ENCODE peak calls at places on chromosomes 11 and 22, in nine cellular contexts. One of them, this sample, is unnamed.

GRCh38 chr11:6626971-6627761 is 7.9 kb upstream of the TPP1 start:
- DNase-seq in SK-N-SH: no peak
- DNase-seq in GM23338: no peak
- DNase-seq in K562: no peak
- DNase-seq in Panc1: no peak
- DNase-seq in HCT116: no peak
- DNase-seq in HL-60: no peak
- DNase-seq in GM12878: no peak
- DNase-seq in A549: no peak
- DNase-seq in this sample: no peak

GRCh38 chr22:19892249-19892879 is 37.7 kb upstream of the GNB1L start:
- DNase-seq in A549: no peak
- DNase-seq in K562: peak; percentile 84
- DNase-seq in Panc1: no peak
- DNase-seq in SK-N-SH: peak; percentile 79
- DNase-seq in GM23338: no peak
- DNase-seq in HCT116: no peak
- DNase-seq in HL-60: no peak
- DNase-seq in GM12878: no peak
- DNase-seq in this sample: peak; percentile 76

GRCh38 chr22:32558681-32559355 is 84.2 kb downstream of the FBXO7 start:
- DNase-seq in HCT116: peak; percentile 75
- DNase-seq in K562: no peak
- DNase-seq in HL-60: no peak
- DNase-seq in GM12878: no peak
- DNase-seq in SK-N-SH: no peak
- DNase-seq in Panc1: peak; percentile 42
- DNase-seq in GM23338: no peak
- DNase-seq in A549: peak; percentile 51
- DNase-seq in this sample: no peak

GRCh38 chr22:31137721-31138120 is 2.6 kb downstream of the PLA2G3 start:
- DNase-seq in A549: no peak
- DNase-seq in GM23338: no peak
- DNase-seq in K562: no peak
- DNase-seq in Panc1: no peak
- DNase-seq in HL-60: no peak
- DNase-seq in SK-N-SH: peak; percentile 11
- DNase-seq in GM12878: no peak
- DNase-seq in HCT116: no peak
- DNase-seq in this sample: no peak

GRCh38 chr11:130272336-130272735 is 42.4 kb downstream of the ZBTB44 start:
- DNase-seq in A549: no peak
- DNase-seq in HL-60: no peak
- DNase-seq in SK-N-SH: no peak
- DNase-seq in GM23338: no peak
- DNase-seq in GM12878: no peak
- DNase-seq in Panc1: no peak
- DNase-seq in K562: no peak
- DNase-seq in HCT116: no peak
- DNase-seq in this sample: no peak

GRCh38 chr11:47536925-47537324 is 16.0 kb downstream of the CELF1 start:
- DNase-seq in GM12878: no peak
- DNase-seq in A549: no peak
- DNase-seq in GM23338: no peak
- DNase-seq in K562: no peak
- DNase-seq in SK-N-SH: no peak
- DNase-seq in HL-60: no peak
- DNase-seq in Panc1: no peak
- DNase-seq in HCT116: no peak
- DNase-seq in this sample: no peak

GRCh38 chr11:69487391-69487790 is 5.9 kb downstream of the LINC01488 start:
- DNase-seq in SK-N-SH: no peak
- DNase-seq in Panc1: no peak
- DNase-seq in GM23338: no peak
- DNase-seq in HL-60: no peak
- DNase-seq in HCT116: no peak
- DNase-seq in GM12878: no peak
- DNase-seq in K562: no peak
- DNase-seq in A549: no peak
- DNase-seq in this sample: no peak

GRCh38 chr11:121535122-121535796 is 82.5 kb upstream of the SORL1-AS1 start:
- DNase-seq in A549: no peak
- DNase-seq in Panc1: no peak
- DNase-seq in GM23338: no peak
- DNase-seq in SK-N-SH: no peak
- DNase-seq in HCT116: no peak
- DNase-seq in GM12878: no peak
- DNase-seq in HL-60: no peak
- DNase-seq in K562: no peak
- DNase-seq in this sample: no peak

GRCh38 chr22:23841736-23842404 is 3.1 kb upstream of the DERL3 start:
- DNase-seq in GM12878: no peak
- DNase-seq in GM23338: peak; percentile 34
- DNase-seq in Panc1: no peak
- DNase-seq in SK-N-SH: peak; percentile 49
- DNase-seq in HCT116: no peak
- DNase-seq in K562: no peak
- DNase-seq in HL-60: no peak
- DNase-seq in A549: no peak
- DNase-seq in this sample: no peak

GRCh38 chr11:57598831-57599155 is 1.3 kb downstream of the SERPING1 start:
- DNase-seq in A549: no peak
- DNase-seq in SK-N-SH: no peak
- DNase-seq in HCT116: no peak
- DNase-seq in HL-60: no peak
- DNase-seq in Panc1: no peak
- DNase-seq in K562: no peak
- DNase-seq in GM23338: no peak
- DNase-seq in GM12878: no peak
- DNase-seq in this sample: no peak

GRCh38 chr11:92401507-92401906 is 176.9 kb downstream of the FAT3 start:
- DNase-seq in HL-60: no peak
- DNase-seq in GM23338: peak; percentile 34
- DNase-seq in GM12878: no peak
- DNase-seq in A549: no peak
- DNase-seq in SK-N-SH: no peak
- DNase-seq in Panc1: no peak
- DNase-seq in HCT116: no peak
- DNase-seq in K562: no peak
- DNase-seq in this sample: no peak

GRCh38 chr22:20761536-20761935 is 12.4 kb upstream of the SERPIND1 start:
- DNase-seq in Panc1: no peak
- DNase-seq in GM12878: no peak
- DNase-seq in A549: no peak
- DNase-seq in SK-N-SH: no peak
- DNase-seq in HL-60: no peak
- DNase-seq in K562: no peak
- DNase-seq in GM23338: no peak
- DNase-seq in HCT116: no peak
- DNase-seq in this sample: no peak

GRCh38 chr11:100876826-100877545 is 189.9 kb downstream of the ARHGAP42 start:
- DNase-seq in HCT116: no peak
- DNase-seq in HL-60: no peak
- DNase-seq in Panc1: no peak
- DNase-seq in GM12878: no peak
- DNase-seq in A549: no peak
- DNase-seq in SK-N-SH: no peak
- DNase-seq in K562: no peak
- DNase-seq in GM23338: peak; percentile 28
- DNase-seq in this sample: no peak

DNA sequence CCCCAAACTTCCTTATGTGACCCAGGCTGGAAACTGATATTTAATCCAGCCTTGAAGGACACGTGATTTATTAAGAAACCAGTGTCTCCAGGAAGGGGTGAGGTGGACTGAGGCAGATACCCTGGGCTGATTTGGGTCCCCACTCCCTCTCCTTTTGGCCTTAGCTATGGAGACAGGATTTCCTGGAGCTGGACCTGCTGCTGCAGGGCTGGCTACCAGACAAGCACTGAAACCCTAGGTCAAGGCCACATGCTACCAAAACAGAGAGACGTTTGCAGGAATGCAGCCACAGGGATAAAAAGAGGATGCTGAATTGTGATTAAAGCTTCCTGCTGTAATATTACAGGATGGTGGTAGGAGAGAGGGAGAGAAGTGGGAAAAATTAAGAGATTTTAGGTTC is 25.4 kb upstream of the FCHSD2 start:
- DNase-seq in A549: no peak
- DNase-seq in HL-60: no peak
- DNase-seq in SK-N-SH: no peak
- DNase-seq in GM12878: no peak
- DNase-seq in K562: no peak
- DNase-seq in Panc1: no peak
- DNase-seq in HCT116: no peak
- DNase-seq in GM23338: no peak
- DNase-seq in this sample: no peak
- TF ChIP-seq REST in A549: no peak
- TF ChIP-seq REST in HL-60: no peak
- TF ChIP-seq REST in SK-N-SH: no peak
- TF ChIP-seq REST in GM12878: no peak
- TF ChIP-seq REST in K562: no peak
- TF ChIP-seq REST in Panc1: no peak
- TF ChIP-seq REST in HCT116: no peak
- TF ChIP-seq REST in GM23338: no peak
- TF ChIP-seq REST in this sample: no peak

DNA sequence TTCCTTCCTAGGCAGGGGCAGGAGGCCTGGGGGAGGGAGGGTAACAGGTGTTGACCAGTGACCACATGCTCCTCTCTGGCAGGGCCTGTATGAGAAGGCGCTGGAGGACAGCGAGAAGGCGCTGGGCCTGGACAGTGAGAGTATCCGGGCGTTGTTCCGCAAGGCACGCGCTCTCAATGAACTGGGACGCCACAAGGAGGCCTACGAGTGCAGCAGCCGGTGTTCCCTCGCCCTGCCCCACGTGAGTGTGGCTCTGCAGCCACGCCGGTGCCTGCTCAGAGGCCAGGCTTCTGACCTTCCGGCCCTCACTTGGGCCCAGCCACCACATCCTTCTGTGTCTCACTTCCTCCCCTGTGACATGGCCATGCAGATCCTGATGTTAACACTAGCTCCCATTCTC is 25.8 kb downstream of the ZC3H7B start:
- DNase-seq in GM12878: no peak
- DNase-seq in Panc1: no peak
- DNase-seq in A549: no peak
- DNase-seq in K562: no peak
- DNase-seq in SK-N-SH: no peak
- DNase-seq in HCT116: no peak
- DNase-seq in GM23338: no peak
- DNase-seq in HL-60: no peak
- DNase-seq in this sample: no peak
- TF ChIP-seq REST in GM12878: no peak
- TF ChIP-seq REST in Panc1: no peak
- TF ChIP-seq REST in A549: no peak
- TF ChIP-seq REST in K562: no peak
- TF ChIP-seq REST in SK-N-SH: no peak
- TF ChIP-seq REST in HCT116: no peak
- TF ChIP-seq REST in GM23338: no peak
- TF ChIP-seq REST in HL-60: no peak
- TF ChIP-seq REST in this sample: no peak

GRCh38 chr11:71931245-71931602 is 2.4 kb downstream of the RNF121 start:
- DNase-seq in Panc1: no peak
- DNase-seq in K562: no peak
- DNase-seq in HL-60: no peak
- DNase-seq in GM12878: peak; percentile 51
- DNase-seq in SK-N-SH: no peak
- DNase-seq in GM23338: no peak
- DNase-seq in A549: no peak
- DNase-seq in HCT116: no peak
- DNase-seq in this sample: no peak

GRCh38 chr11:71930556-71931244 is 1.9 kb downstream of the RNF121 start:
- DNase-seq in GM12878: no peak
- DNase-seq in A549: no peak
- DNase-seq in HCT116: no peak
- DNase-seq in Panc1: no peak
- DNase-seq in K562: no peak
- DNase-seq in GM23338: no peak
- DNase-seq in SK-N-SH: no peak
- DNase-seq in HL-60: no peak
- DNase-seq in this sample: no peak

GRCh38 chr11:71929491-71929890 is 645 bp downstream of the RNF121 start:
- DNase-seq in A549: no peak
- DNase-seq in HCT116: no peak
- DNase-seq in GM12878: no peak
- DNase-seq in K562: no peak
- DNase-seq in SK-N-SH: no peak
- DNase-seq in GM23338: no peak
- DNase-seq in Panc1: no peak
- DNase-seq in HL-60: no peak
- DNase-seq in this sample: no peak

GRCh38 chr11:71928739-71929443 is at the start of gene RNF121:
- DNase-seq in A549: peak; percentile 95
- DNase-seq in GM23338: peak; percentile 99
- DNase-seq in SK-N-SH: peak; percentile 93
- DNase-seq in Panc1: peak; percentile 95
- DNase-seq in HL-60: peak; percentile 99
- DNase-seq in K562: peak; percentile 98
- DNase-seq in HCT116: peak; percentile 91
- DNase-seq in GM12878: peak; percentile 92
- DNase-seq in this sample: peak; percentile 92

GRCh38 chr11:71927813-71928738 is at the start of gene XNDC1N:
- DNase-seq in HCT116: peak; percentile 86
- DNase-seq in K562: peak; percentile 90
- DNase-seq in Panc1: no peak
- DNase-seq in GM23338: peak; percentile 92
- DNase-seq in HL-60: peak; percentile 89
- DNase-seq in A549: peak; percentile 89
- DNase-seq in GM12878: no peak
- DNase-seq in SK-N-SH: peak; percentile 82
- DNase-seq in this sample: peak; percentile 89
- TF ChIP-seq REST in HCT116: no peak
- TF ChIP-seq REST in K562: no peak
- TF ChIP-seq REST in Panc1: no peak
- TF ChIP-seq REST in GM23338: no peak
- TF ChIP-seq REST in HL-60: no peak
- TF ChIP-seq REST in A549: no peak
- TF ChIP-seq REST in GM12878: no peak
- TF ChIP-seq REST in SK-N-SH: no peak
- TF ChIP-seq REST in this sample: no peak

DNA sequence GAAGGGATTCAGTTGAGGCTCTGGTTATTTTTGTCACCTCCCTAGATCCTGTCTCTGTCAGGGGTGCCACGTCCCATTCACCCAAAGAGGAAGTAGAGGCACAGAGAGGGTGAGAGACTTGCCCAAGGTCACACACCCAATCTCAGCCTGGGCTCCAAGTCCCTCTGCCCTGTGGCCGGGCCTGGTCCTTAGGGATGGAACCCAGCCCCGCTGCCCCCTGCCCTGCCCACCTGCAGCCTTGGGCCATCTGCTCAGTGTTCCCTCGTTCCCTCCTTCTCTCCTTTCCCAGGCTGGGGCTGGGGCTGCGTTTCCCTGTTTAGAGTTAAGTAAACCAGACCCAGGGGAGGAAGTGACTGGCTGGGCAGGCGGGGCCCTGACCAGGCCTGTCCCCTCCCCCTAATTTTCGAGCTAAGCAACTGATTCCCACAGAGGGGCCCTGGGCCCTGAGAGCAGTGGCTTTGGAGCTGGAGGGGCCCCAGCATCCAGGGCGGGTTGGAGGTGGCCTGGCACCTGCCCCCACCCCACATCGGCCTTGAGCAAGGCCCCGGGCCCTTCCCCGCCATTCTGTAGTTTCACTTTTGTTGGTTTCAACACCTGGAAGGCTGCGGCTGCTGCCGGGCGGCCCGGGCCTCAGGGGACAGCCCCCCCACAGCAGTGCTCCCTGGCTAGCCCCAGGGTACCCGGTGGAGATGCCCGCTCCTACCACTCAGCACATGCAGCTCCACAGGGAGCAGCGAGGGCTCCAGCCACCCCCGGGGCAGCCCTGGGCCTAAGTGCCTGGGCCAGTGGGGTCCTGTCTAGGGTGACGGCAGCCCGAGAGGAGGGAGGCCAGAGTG is 1.5 kb downstream of the TCIRG1 start:
- DNase-seq in A549: peak; percentile 51
- DNase-seq in GM12878: peak; percentile 21
- DNase-seq in HL-60: peak; percentile 88
- DNase-seq in Panc1: no peak
- DNase-seq in SK-N-SH: peak; percentile 86
- DNase-seq in HCT116: no peak
- DNase-seq in K562: peak; percentile 71
- DNase-seq in GM23338: peak; percentile 75
- DNase-seq in this sample: peak; percentile 79
- TF ChIP-seq REST in A549: peak; percentile 45
- TF ChIP-seq REST in GM12878: no peak
- TF ChIP-seq REST in HL-60: no peak
- TF ChIP-seq REST in Panc1: no peak
- TF ChIP-seq REST in SK-N-SH: no peak
- TF ChIP-seq REST in HCT116: no peak
- TF ChIP-seq REST in K562: no peak
- TF ChIP-seq REST in GM23338: no peak
- TF ChIP-seq REST in this sample: no peak

This sample was measured in HepG2.